ENCODE peak calls at places on chromosomes 6 and 20, in nine cellular contexts. One of them, this sample, is unnamed.

GRCh38 chr6:118353564-118353963 is 194.5 kb upstream of the PLN start:
- DNase-seq in activated T-cell treated with anti-CD3 and anti-CD28 coated beads for 48 hours: no peak
- DNase-seq in activated CD4-positive, alpha-beta T cell treated with anti-CD3 and anti-CD28 coated beads for 24 hours: no peak
- DNase-seq in NCI-H1092 treated with DMSO at 0.1 percent for 48 hours: peak
- DNase-seq in PC-3: no peak
- DNase-seq in T-helper 2 cell treated with Interferon-gamma antibody and Interleukin-4, amounts not matched to agents 5 μg/mL and 100 μg/mL, for 36 hours: no peak
- DNase-seq in HCT116: no peak
- DNase-seq in upper lobe of right lung: no peak
- DNase-seq in HS-27A: no peak
- DNase-seq in this sample: no peak

GRCh38 chr6:91464718-91465117 is 877.8 kb upstream of the MAP3K7 start:
- DNase-seq in activated T-cell treated with anti-CD3 and anti-CD28 coated beads for 48 hours: no peak
- DNase-seq in HCT116: no peak
- DNase-seq in upper lobe of right lung: no peak
- DNase-seq in T-helper 2 cell treated with Interferon-gamma antibody and Interleukin-4, amounts not matched to agents 5 μg/mL and 100 μg/mL, for 36 hours: no peak
- DNase-seq in NCI-H1092 treated with DMSO at 0.1 percent for 48 hours: no peak
- DNase-seq in activated CD4-positive, alpha-beta T cell treated with anti-CD3 and anti-CD28 coated beads for 24 hours: no peak
- DNase-seq in HS-27A: no peak
- DNase-seq in PC-3: no peak
- DNase-seq in this sample: no peak

GRCh38 chr20:62978559-62978938 is 26.0 kb downstream of the SLC17A9 start:
- DNase-seq in HCT116: no peak
- DNase-seq in T-helper 2 cell treated with Interferon-gamma antibody and Interleukin-4, amounts not matched to agents 5 μg/mL and 100 μg/mL, for 36 hours: no peak
- DNase-seq in HS-27A: no peak
- DNase-seq in activated T-cell treated with anti-CD3 and anti-CD28 coated beads for 48 hours: no peak
- DNase-seq in PC-3: no peak
- DNase-seq in NCI-H1092 treated with DMSO at 0.1 percent for 48 hours: no peak
- DNase-seq in upper lobe of right lung: no peak
- DNase-seq in activated CD4-positive, alpha-beta T cell treated with anti-CD3 and anti-CD28 coated beads for 24 hours: no peak
- DNase-seq in this sample: no peak

GRCh38 chr6:169991031-169991390 is 239.6 kb downstream of the ERMARD start:
- DNase-seq in activated CD4-positive, alpha-beta T cell treated with anti-CD3 and anti-CD28 coated beads for 24 hours: no peak
- DNase-seq in activated T-cell treated with anti-CD3 and anti-CD28 coated beads for 48 hours: no peak
- DNase-seq in NCI-H1092 treated with DMSO at 0.1 percent for 48 hours: no peak
- DNase-seq in T-helper 2 cell treated with Interferon-gamma antibody and Interleukin-4, amounts not matched to agents 5 μg/mL and 100 μg/mL, for 36 hours: no peak
- DNase-seq in HCT116: no peak
- DNase-seq in PC-3: no peak
- DNase-seq in HS-27A: no peak
- DNase-seq in upper lobe of right lung: peak
- DNase-seq in this sample: no peak

GRCh38 chr6:26507658-26508057 is 7.6 kb downstream of the BTN1A1 start:
- DNase-seq in HS-27A: no peak
- DNase-seq in upper lobe of right lung: no peak
- DNase-seq in activated T-cell treated with anti-CD3 and anti-CD28 coated beads for 48 hours: no peak
- DNase-seq in activated CD4-positive, alpha-beta T cell treated with anti-CD3 and anti-CD28 coated beads for 24 hours: no peak
- DNase-seq in T-helper 2 cell treated with Interferon-gamma antibody and Interleukin-4, amounts not matched to agents 5 μg/mL and 100 μg/mL, for 36 hours: no peak
- DNase-seq in NCI-H1092 treated with DMSO at 0.1 percent for 48 hours: no peak
- DNase-seq in HCT116: no peak
- DNase-seq in PC-3: no peak
- DNase-seq in this sample: no peak

GRCh38 chr6:138346302-138347195 is 31.2 kb upstream of the SMIM28 start:
- DNase-seq in T-helper 2 cell treated with Interferon-gamma antibody and Interleukin-4, amounts not matched to agents 5 μg/mL and 100 μg/mL, for 36 hours: no peak
- DNase-seq in PC-3: no peak
- DNase-seq in upper lobe of right lung: no peak
- DNase-seq in NCI-H1092 treated with DMSO at 0.1 percent for 48 hours: no peak
- DNase-seq in activated T-cell treated with anti-CD3 and anti-CD28 coated beads for 48 hours: no peak
- DNase-seq in HCT116: no peak
- DNase-seq in activated CD4-positive, alpha-beta T cell treated with anti-CD3 and anti-CD28 coated beads for 24 hours: no peak
- DNase-seq in HS-27A: no peak
- DNase-seq in this sample: no peak

GRCh38 chr6:142200846-142201628 is 54.0 kb downstream of the VTA1 start:
- DNase-seq in HS-27A: no peak
- DNase-seq in activated CD4-positive, alpha-beta T cell treated with anti-CD3 and anti-CD28 coated beads for 24 hours: no peak
- DNase-seq in HCT116: no peak
- DNase-seq in upper lobe of right lung: no peak
- DNase-seq in activated T-cell treated with anti-CD3 and anti-CD28 coated beads for 48 hours: no peak
- DNase-seq in T-helper 2 cell treated with Interferon-gamma antibody and Interleukin-4, amounts not matched to agents 5 μg/mL and 100 μg/mL, for 36 hours: no peak
- DNase-seq in NCI-H1092 treated with DMSO at 0.1 percent for 48 hours: no peak
- DNase-seq in PC-3: no peak
- DNase-seq in this sample: no peak

GRCh38 chr6:41767112-41767946 is 12.4 kb downstream of the FRS3 start:
- DNase-seq in HCT116: no peak
- DNase-seq in HS-27A: no peak
- DNase-seq in upper lobe of right lung: peak
- DNase-seq in NCI-H1092 treated with DMSO at 0.1 percent for 48 hours: no peak
- DNase-seq in PC-3: peak
- DNase-seq in activated CD4-positive, alpha-beta T cell treated with anti-CD3 and anti-CD28 coated beads for 24 hours: no peak
- DNase-seq in activated T-cell treated with anti-CD3 and anti-CD28 coated beads for 48 hours: no peak
- DNase-seq in T-helper 2 cell treated with Interferon-gamma antibody and Interleukin-4, amounts not matched to agents 5 μg/mL and 100 μg/mL, for 36 hours: no peak
- DNase-seq in this sample: no peak

GRCh38 chr6:112338310-112338709 is 8.8 kb upstream of the RFPL4B start:
- DNase-seq in activated CD4-positive, alpha-beta T cell treated with anti-CD3 and anti-CD28 coated beads for 24 hours: no peak
- DNase-seq in HS-27A: peak
- DNase-seq in HCT116: no peak
- DNase-seq in PC-3: no peak
- DNase-seq in T-helper 2 cell treated with Interferon-gamma antibody and Interleukin-4, amounts not matched to agents 5 μg/mL and 100 μg/mL, for 36 hours: no peak
- DNase-seq in NCI-H1092 treated with DMSO at 0.1 percent for 48 hours: no peak
- DNase-seq in activated T-cell treated with anti-CD3 and anti-CD28 coated beads for 48 hours: no peak
- DNase-seq in upper lobe of right lung: no peak
- DNase-seq in this sample: no peak